ENCODE peak calls at places on chromosomes 4 and X, in ten cellular contexts. M, H, U, S, X, B, K, Z, J and W are unnamed samples.

GRCh38 chr4:1809754-1810502 is 16.8 kb downstream of the FGFR3 start:
- DNase-seq in U (peak), K (peak), M (peak), X (peak), H (peak), B (peak), Z (peak), J (peak), S (peak), W (peak)

GRCh38 chrX:9873952-9874351 is 87.7 kb downstream of the SHROOM2 start:
- DNase-seq in J (no peak), U (no peak), K (peak), X (no peak), S (no peak), Z (no peak), M (peak), B (no peak), H (no peak), W (no peak)

GRCh38 chr4:6527259-6527658 is 47.7 kb upstream of the MAN2B2 start:
- DNase-seq in M (no peak), U (no peak), J (no peak), S (no peak), X (no peak), K (no peak), H (no peak), B (no peak), Z (no peak), W (no peak)

GRCh38 chr4:39706334-39706733 is 8.4 kb downstream of the UBE2K start:
- DNase-seq in X (peak), S (peak), U (no peak), H (peak), J (peak), B (peak), M (peak), K (no peak), Z (no peak), W (no peak)

GRCh38 chrX:69603566-69604194 is 12.2 kb upstream of the EDA start:
- DNase-seq in J (no peak), M (peak), X (peak), K (no peak), H (no peak), U (no peak), S (no peak), Z (peak), B (no peak), W (no peak)

GRCh38 chr4:107442538-107443083 is 277.4 kb downstream of the PAPSS1 start:
- DNase-seq in H (no peak), X (no peak), K (no peak), J (no peak), Z (no peak), M (no peak), U (no peak), S (no peak), B (no peak), W (no peak)

GRCh38 chr4:36316544-36317082 is 35.2 kb downstream of the DTHD1 start:
- DNase-seq in B (no peak), S (no peak), J (no peak), X (no peak), H (no peak), Z (no peak), M (peak), U (no peak), K (no peak), W (no peak)

GRCh38 chr4:147793569-147793968 is 61.7 kb downstream of the ARHGAP10 start:
- DNase-seq in J (no peak), H (no peak), U (no peak), M (no peak), B (no peak), S (no peak), Z (no peak), X (no peak), K (no peak), W (no peak)

GRCh38 chr4:18020671-18021469 is 685 bp downstream of the LCORL start:
- DNase-seq in M (peak), U (peak), S (no peak), B (peak), Z (peak), K (peak), H (peak), X (peak), J (peak), W (peak)

GRCh38 chrX:5586726-5587125 is 641.9 kb downstream of the NLGN4X start:
- DNase-seq in J (no peak), B (no peak), U (no peak), K (no peak), Z (no peak), X (no peak), M (no peak), H (no peak), S (no peak), W (no peak)

GRCh38 chr4:173418636-173419035 is 19.7 kb upstream of the SCRG1 start:
- DNase-seq in M (no peak), B (no peak), U (no peak), J (no peak), K (no peak), S (no peak), H (no peak), X (no peak), Z (no peak), W (no peak)

GRCh38 chrX:102950908-102951866 is 14.1 kb downstream of the RAB40AL start:
- DNase-seq in S (no peak), B (peak), J (peak), Z (no peak), K (peak), M (peak), H (peak), U (peak), X (peak), W (peak)

GRCh38 chrX:150361777-150362351 is 1.3 kb upstream of the MAMLD1 start:
- DNase-seq in B (no peak), Z (no peak), H (no peak), J (peak), K (no peak), M (peak), X (no peak), U (no peak), S (peak), W (no peak)

GRCh38 chrX:77003956-77004355 is 443.2 kb upstream of the FGF16 start:
- DNase-seq in J (no peak), B (no peak), S (no peak), K (no peak), M (no peak), X (no peak), U (no peak), Z (no peak), H (no peak), W (no peak)

GRCh38 chr4:40121515-40121914 is 64.9 kb downstream of the N4BP2 start:
- DNase-seq in U (no peak), K (no peak), J (peak), M (peak), S (no peak), H (peak), Z (no peak), B (peak), X (peak), W (no peak)

GRCh38 chr4:3311489-3312171 is 18.8 kb downstream of the RGS12 start:
- DNase-seq in U (no peak), Z (no peak), J (peak), B (no peak), M (no peak), S (peak), K (no peak), H (no peak), X (no peak), W (peak)

GRCh38 chr4:71209161-71209560 is 129.7 kb upstream of the SLC4A4 start:
- DNase-seq in X (peak), Z (no peak), S (no peak), B (no peak), M (peak), H (peak), K (no peak), U (no peak), J (no peak), W (no peak)

GRCh38 chrX:86021652-86022289 is 25.6 kb downstream of the CHM start:
- DNase-seq in U (no peak), J (no peak), S (no peak), B (no peak), M (peak), Z (no peak), X (peak), H (no peak), K (no peak), W (no peak)

GRCh38 chrX:9587551-9588096 is 122.8 kb downstream of the TBL1X start:
- DNase-seq in B (no peak), X (no peak), K (no peak), Z (no peak), H (no peak), M (no peak), S (no peak), U (no peak), J (no peak), W (no peak)

GRCh38 chr4:95319169-95319568 is 229.6 kb downstream of the UNC5C start:
- DNase-seq in Z (no peak), S (no peak), B (no peak), K (no peak), J (no peak), M (no peak), U (no peak), H (no peak), X (peak), W (no peak)

GRCh38 chr4:100362363-100362762 is 155.5 kb downstream of the EMCN start:
- DNase-seq in B (peak), J (peak), X (peak), H (peak), Z (no peak), U (no peak), M (peak), K (no peak), S (no peak), W (no peak)

GRCh38 chr4:121706595-121707021 is 9.8 kb upstream of the ANXA5 start:
- DNase-seq in H (peak), Z (no peak), B (peak), M (peak), J (peak), X (peak), U (no peak), S (no peak), K (no peak), W (peak)

GRCh38 chr4:73409012-73409862 is 5.2 kb downstream of the ALB start:
- DNase-seq in Z (no peak), M (no peak), J (no peak), H (no peak), U (no peak), B (no peak), S (no peak), X (no peak), K (no peak), W (no peak)

GRCh38 chrX:132819885-132820284 is 138.5 kb downstream of the HS6ST2 start:
- DNase-seq in B (no peak), M (no peak), X (no peak), J (no peak), Z (no peak), H (no peak), S (no peak), U (no peak), K (no peak), W (no peak)

GRCh38 chr4:105765690-105766407 is 57.3 kb downstream of the GSTCD start:
- DNase-seq in K (no peak), J (peak), M (peak), X (peak), B (peak), H (peak), S (no peak), Z (no peak), U (no peak), W (no peak)

GRCh38 chr4:5166377-5166776 is 115.1 kb downstream of the STK32B start:
- DNase-seq in K (no peak), M (no peak), X (no peak), U (no peak), B (no peak), H (no peak), Z (no peak), S (peak), J (no peak), W (no peak)

GRCh38 chr4:2062808-2063524 is 3.8 kb downstream of the NAT8L start:
- DNase-seq in J (no peak), S (no peak), K (no peak), Z (no peak), B (no peak), U (no peak), H (no peak), M (no peak), X (no peak), W (no peak)

GRCh38 chr4:6992728-6993655 is 50.2 kb upstream of the TADA2B start:
- DNase-seq in J (peak), U (no peak), K (no peak), B (no peak), H (no peak), S (peak), Z (no peak), M (no peak), X (peak), W (no peak)

GRCh38 chr4:100356172-100356571 is 161.7 kb downstream of the EMCN start:
- DNase-seq in J (peak), U (no peak), H (no peak), K (no peak), M (no peak), S (no peak), B (no peak), Z (no peak), X (no peak), W (no peak)

GRCh38 chr4:20773144-20773997 is 73.1 kb downstream of the PACRGL start:
- DNase-seq in J (peak), Z (peak), X (peak), H (peak), M (peak), B (peak), K (peak), U (peak), S (no peak), W (no peak)

GRCh38 chr4:40194602-40195161 is 2.1 kb upstream of the RHOH start:
- DNase-seq in S (no peak), K (peak), J (no peak), Z (no peak), U (no peak), B (no peak), X (peak), M (no peak), H (peak), W (no peak)

GRCh38 chrX:6325437-6325836 is 96.8 kb upstream of the NLGN4X start:
- DNase-seq in B (no peak), J (no peak), M (no peak), Z (no peak), X (no peak), H (no peak), S (no peak), K (no peak), U (no peak), W (no peak)

GRCh38 chrX:110569506-110569905 is 210.9 kb downstream of the RTL9 start:
- DNase-seq in B (peak), K (no peak), Z (no peak), M (no peak), S (no peak), H (no peak), U (no peak), X (no peak), J (peak), W (no peak)

GRCh38 chrX:73214366-73215094 is at the start of gene NAP1L2:
- DNase-seq in J (peak), H (no peak), B (no peak), U (no peak), K (no peak), S (no peak), M (peak), X (peak), Z (peak), W (peak)

GRCh38 chrX:153968754-153969124 is 2.9 kb downstream of the HCFC1 start:
- DNase-seq in K (peak), Z (no peak), H (no peak), X (no peak), B (no peak), S (no peak), M (no peak), J (no peak), U (no peak), W (peak)

GRCh38 chr4:186651624-186652023 is 72.0 kb downstream of the FAT1 start:
- DNase-seq in B (no peak), J (no peak), H (peak), U (no peak), X (peak), Z (no peak), K (no peak), M (peak), S (no peak), W (no peak)

GRCh38 chr4:124330045-124330444 is 382.5 kb downstream of the ANKRD50 start:
- DNase-seq in X (no peak), S (no peak), Z (no peak), J (no peak), H (no peak), B (no peak), K (no peak), M (no peak), U (no peak), W (no peak)

GRCh38 chrX:12971282-12972003 is 3.5 kb upstream of the TMSB4X start:
- DNase-seq in K (no peak), S (no peak), U (no peak), X (no peak), M (no peak), J (no peak), Z (peak), B (no peak), H (no peak), W (peak)

GRCh38 chrX:145532176-145532780 is 285.0 kb downstream of the SPANXN1 start:
- DNase-seq in K (no peak), S (no peak), X (no peak), U (no peak), M (no peak), B (no peak), H (no peak), J (no peak), Z (no peak), W (no peak)
- TF ChIP-seq CTCF in K (no peak), S (no peak), X (no peak), U (no peak), M (no peak), B (no peak), H (no peak), J (no peak), Z (no peak), W (no peak)

DNA sequence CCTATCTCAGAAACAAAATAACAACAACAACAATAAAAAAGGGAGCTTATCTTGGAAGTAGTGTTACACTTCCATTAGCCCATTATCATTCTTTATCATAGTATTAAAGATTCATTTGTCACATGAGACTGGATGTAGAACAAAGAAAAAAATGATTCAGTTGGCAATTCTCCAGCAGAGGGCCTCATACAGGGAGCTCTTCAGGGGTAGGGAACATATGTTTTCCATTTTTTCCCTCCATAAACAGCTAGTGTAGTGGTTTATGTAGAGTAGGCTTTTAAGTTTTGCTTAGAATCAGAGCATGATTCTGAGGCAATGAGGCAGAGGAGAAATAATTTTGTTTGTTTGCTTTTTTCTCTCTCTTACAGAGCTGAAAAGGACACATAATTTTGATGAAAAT is 5.8 kb downstream of the CPE start:
- DNase-seq in B (peak), Z (no peak), S (no peak), U (no peak), H (no peak), X (peak), K (no peak), J (no peak), M (peak), W (no peak)
- TF ChIP-seq CTCF in B (no peak), Z (no peak), S (peak), U (peak), H (peak), X (no peak), K (peak), J (no peak), M (no peak), W (no peak)

GRCh38 chr4:138242076-138242829 is at the start of gene SLC7A11:
- DNase-seq in X (peak), H (peak), K (peak), B (peak), Z (peak), U (peak), J (peak), S (peak), M (peak), W (no peak)
- TF ChIP-seq CTCF in X (no peak), H (no peak), K (no peak), B (no peak), Z (no peak), U (no peak), J (no peak), S (peak), M (no peak), W (no peak)

GRCh38 chrX:15059488-15059887 is 186.3 kb downstream of the MOSPD2 start:
- DNase-seq in Z (no peak), B (no peak), S (no peak), H (no peak), J (no peak), M (no peak), K (no peak), X (no peak), U (no peak), W (no peak)
- TF ChIP-seq CTCF in Z (no peak), B (peak), S (peak), H (peak), J (no peak), M (no peak), K (no peak), X (no peak), U (no peak), W (no peak)

DNA sequence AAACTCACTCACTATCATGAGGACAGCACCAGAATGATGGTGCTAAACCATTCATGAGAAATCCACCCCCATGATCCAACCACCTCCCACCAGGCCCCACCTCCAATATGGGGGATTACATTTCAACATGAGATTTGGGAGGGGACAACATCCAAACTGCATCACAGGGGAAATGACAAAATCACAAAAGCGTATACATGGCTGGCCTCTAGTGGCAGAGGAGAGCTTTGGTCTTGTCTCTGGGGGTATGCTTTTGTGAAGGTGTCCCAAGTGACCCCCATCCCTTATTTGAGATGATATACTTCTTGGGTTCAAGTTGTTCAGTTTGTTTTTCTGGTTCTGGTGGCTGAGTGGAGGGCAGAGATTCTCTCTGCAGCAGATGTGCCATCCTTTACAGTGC is 8.5 kb upstream of the SETD7 start:
- DNase-seq in H (no peak), X (no peak), K (peak), M (no peak), J (no peak), Z (no peak), B (no peak), U (no peak), S (no peak), W (no peak)
- TF ChIP-seq CTCF in H (peak), X (peak), K (peak), M (peak), J (no peak), Z (no peak), B (no peak), U (no peak), S (peak), W (no peak)

DNA sequence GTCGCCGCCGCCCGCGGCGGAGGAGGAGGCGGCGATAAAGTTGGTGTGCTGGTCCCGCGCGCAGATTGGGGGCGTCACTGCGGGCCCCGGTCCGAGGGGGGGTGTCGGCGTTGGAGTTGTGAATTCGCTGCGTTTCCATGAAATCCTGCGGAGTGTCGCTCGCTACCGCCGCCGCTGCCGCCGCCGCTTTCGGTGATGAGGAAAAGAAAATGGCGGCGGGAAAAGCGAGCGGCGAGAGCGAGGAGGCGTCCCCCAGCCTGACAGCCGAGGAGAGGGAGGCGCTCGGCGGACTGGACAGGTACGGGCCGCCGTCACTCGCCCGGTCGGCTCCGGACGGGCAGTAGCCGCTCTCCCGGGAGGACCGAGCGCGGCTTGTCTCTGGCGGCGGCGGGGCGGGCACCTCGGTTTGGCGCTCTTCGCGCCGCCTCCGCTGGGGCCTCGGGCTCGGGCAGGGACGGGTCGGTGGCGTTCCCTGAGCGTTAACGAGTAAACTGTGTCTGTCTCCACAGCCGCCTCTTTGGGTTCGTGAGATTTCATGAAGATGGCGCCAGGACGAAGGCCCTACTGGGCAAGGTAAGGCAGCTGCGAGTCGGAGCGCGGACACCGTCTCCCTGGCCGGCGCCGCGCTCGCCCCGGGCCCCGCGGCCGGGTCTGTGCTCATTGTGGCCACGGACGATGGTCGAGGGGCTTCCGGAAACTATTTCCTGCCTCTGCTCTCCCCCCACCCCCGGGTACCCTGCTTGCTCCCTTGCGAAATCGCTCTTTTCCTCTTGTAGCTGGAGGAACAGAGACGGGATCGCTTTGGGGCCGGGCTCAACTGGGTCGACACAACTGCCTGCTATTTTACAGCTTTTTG is 655 bp downstream of the KDM6A start:
- DNase-seq in B (peak), S (peak), Z (peak), X (peak), M (peak), K (peak), H (peak), U (peak), J (peak), W (peak)
- TF ChIP-seq CTCF in B (no peak), S (peak), Z (no peak), X (no peak), M (no peak), K (no peak), H (no peak), U (no peak), J (no peak), W (no peak)